ENCODE peak calls at places on chromosomes 16 and 17, in four cellular contexts. S is prostate gland, I is sigmoid colon, C is GM23338. R is an unnamed sample.

GRCh38 chr16:30095166-30096078 is 591 bp downstream of the YPEL3 start:
- DNase-seq in S (no peak), I (no peak), C (peak), R (no peak)

GRCh38 chr17:48011405-48012150 is 26.0 kb downstream of the COPZ2 start:
- DNase-seq in S (no peak), I (no peak), C (peak), R (peak)

GRCh38 chr17:12180644-12181261 is 160.1 kb downstream of the MAP2K4 start:
- DNase-seq in S (peak), I (no peak), C (peak), R (no peak)

GRCh38 chr16:89019511-89019910 is 42.5 kb upstream of the CBFA2T3 start:
- DNase-seq in S (no peak), I (peak), C (no peak), R (no peak)

GRCh38 chr16:12253731-12254130 is 277.2 kb downstream of the SNX29 start:
- DNase-seq in S (no peak), I (no peak), C (no peak), R (no peak)

GRCh38 chr17:19583871-19584270 is 50.2 kb downstream of the SLC47A1 start:
- DNase-seq in S (no peak), I (no peak), C (no peak), R (no peak)

GRCh38 chr17:47423406-47424295 is 99.9 kb downstream of the EFCAB13 start:
- DNase-seq in S (peak), I (peak), C (peak), R (no peak)

GRCh38 chr17:58193641-58194259 is 1.2 kb downstream of the EPX start:
- DNase-seq in S (no peak), I (no peak), C (peak), R (no peak)

GRCh38 chr16:2704166-2704982 is 15.7 kb downstream of the PRSS27 start:
- DNase-seq in S (no peak), I (no peak), C (no peak), R (no peak)

GRCh38 chr16:27748868-27749546 is 199.1 kb downstream of the KATNIP start:
- DNase-seq in S (peak), I (no peak), C (peak), R (peak)
- TF ChIP-seq CTCF in S (no peak), I (no peak), C (peak), R (no peak)

DNA sequence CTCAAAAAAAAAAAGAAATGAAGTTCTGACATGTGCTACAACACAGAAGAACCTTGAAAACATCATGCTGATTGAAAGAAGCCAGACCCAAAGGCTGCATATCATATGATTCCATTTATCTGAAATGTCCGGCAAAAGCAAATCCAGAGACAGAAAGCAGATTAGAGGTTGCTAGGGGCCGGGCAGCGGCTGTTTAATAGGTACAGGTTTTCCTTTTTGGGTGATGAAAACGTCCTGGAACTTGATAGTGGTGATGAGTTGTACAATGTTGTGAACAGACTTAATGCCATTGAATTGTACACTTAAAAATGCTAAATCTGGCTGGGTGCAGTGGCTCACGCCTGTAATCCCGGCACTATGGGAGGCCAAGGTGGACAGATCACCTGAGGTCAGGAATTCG is 166.5 kb downstream of the NTN1 start:
- DNase-seq in S (no peak), I (no peak), C (no peak), R (no peak)
- TF ChIP-seq POLR2AphosphoS5 in S (no peak), I (no peak), C (no peak), R (no peak)

GRCh38 chr17:35765731-35766488 is 5.2 kb downstream of the C17orf50 start:
- DNase-seq in S (no peak), I (no peak), C (no peak), R (no peak)
- H3K27ac ChIP-seq in S (no peak), I (no peak), C (no peak), R (no peak)

DNA sequence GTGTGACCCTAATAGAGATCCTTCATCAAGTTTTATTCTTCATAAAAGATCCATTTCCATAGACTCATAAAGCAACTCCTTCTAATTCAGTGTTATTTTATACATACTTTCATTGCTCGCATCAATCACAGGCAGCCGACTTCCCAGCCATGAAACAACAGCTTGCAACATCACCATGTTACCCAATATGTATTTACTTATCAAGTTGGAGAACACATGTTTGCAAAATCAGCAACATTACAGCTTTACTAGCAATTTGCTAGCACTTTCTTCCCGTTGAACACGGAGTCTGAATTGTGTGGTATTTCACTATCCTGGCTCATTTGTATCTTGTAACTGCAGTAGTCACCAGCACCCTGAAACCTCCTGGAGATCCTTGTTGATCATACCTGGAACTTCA is 334.7 kb upstream of the HSBP1 start:
- DNase-seq in S (peak), I (no peak), C (no peak), R (no peak)
- TF ChIP-seq CTCF in S (no peak), I (no peak), C (no peak), R (no peak)

GRCh38 chr17:40110457-40110856 is 10.1 kb upstream of the NR1D1 start:
- DNase-seq in S (no peak), I (peak), C (no peak), R (no peak)

GRCh38 chr17:40110026-40110425 is 9.6 kb upstream of the NR1D1 start:
- DNase-seq in S (no peak), I (peak), C (peak), R (no peak)

GRCh38 chr17:40112718-40113109 is 9.1 kb upstream of the MSL1 start:
- DNase-seq in S (no peak), I (peak), C (no peak), R (no peak)

GRCh38 chr17:40112191-40112590 is 9.6 kb upstream of the MSL1 start:
- DNase-seq in S (no peak), I (peak), C (no peak), R (no peak)

GRCh38 chr17:40111221-40112128 is 10.3 kb upstream of the MSL1 start:
- DNase-seq in S (peak), I (peak), C (peak), R (peak)
- TF ChIP-seq POLR2AphosphoS5 in S (peak), I (peak), C (peak), R (peak)

GRCh38 chr16:8631818-8632217 is 10.3 kb downstream of the METTL22 start:
- DNase-seq in S (no peak), I (no peak), C (no peak), R (no peak)
- H3K27ac ChIP-seq in S (no peak), I (no peak), C (no peak), R (peak)

R was measured in HL-60.